ENCODE peak calls at places on chromosomes 12 and 14, in seven cellular contexts. O is midbrain, A is HAP-1, J is foreskin fibroblast, Y is COR-L47, H is C1 segment of cervical spinal cord, W is HT1080. U is an unnamed sample.

GRCh38 chr12:120720234-120720968 is 5.2 kb upstream of the ACADS start:
- DNase-seq in O (peak), A (no peak), J (peak), Y (no peak), H (no peak), W (peak), U (peak)

GRCh38 chr12:100141666-100141997 is 1.0 kb downstream of the BLTP3B start:
- DNase-seq in O (peak), A (peak), J (peak), Y (no peak), H (no peak), W (peak), U (peak)

GRCh38 chr12:49088190-49088931 is 6.2 kb downstream of the DHH start:
- DNase-seq in O (peak), A (peak), J (peak), Y (peak), H (peak), W (peak), U (peak)

GRCh38 chr14:37060496-37061260 is 111.7 kb downstream of the SLC25A21 start:
- DNase-seq in O (no peak), A (no peak), J (no peak), Y (no peak), H (no peak), W (no peak), U (no peak)

GRCh38 chr14:80845877-80846276 is 95.7 kb downstream of the CEP128 start:
- DNase-seq in O (no peak), A (no peak), J (no peak), Y (no peak), H (no peak), W (no peak), U (no peak)

GRCh38 chr14:92481386-92481785 is 32.2 kb upstream of the RIN3 start:
- DNase-seq in O (no peak), A (no peak), J (peak), Y (no peak), H (no peak), W (no peak), U (no peak)

GRCh38 chr12:94615284-94616216 is 34.8 kb downstream of the TMCC3 start:
- DNase-seq in O (peak), A (peak), J (peak), Y (peak), H (no peak), W (peak), U (peak)

GRCh38 chr12:79555006-79555925 is 135.5 kb downstream of the PAWR start:
- DNase-seq in O (peak), A (peak), J (peak), Y (peak), H (no peak), W (peak), U (peak)

GRCh38 chr14:73755434-73756014 is 41.3 kb upstream of the PNMA1 start:
- DNase-seq in O (peak), A (no peak), J (peak), Y (no peak), H (no peak), W (no peak), U (peak)

U was measured in mammary epithelial cell.